ENCODE peak calls at places on chromosomes 6 and 20, in nine cellular contexts. One of them, this sample, is unnamed. For H3K9me3, the result is how much of the 10 kb centered on the place peaks cover.

GRCh38 chr20:13953227-13953626 is 37.2 kb downstream of the SEL1L2 start:
- DNase-seq in hepatocyte: no peak
- DNase-seq in CD8-positive, alpha-beta T cell: no peak
- DNase-seq in psoas muscle: no peak
- DNase-seq in fibroblast of lung: no peak
- DNase-seq in A549: peak
- DNase-seq in cardiac muscle cell: no peak
- DNase-seq in uterus: no peak
- DNase-seq in heart left ventricle: no peak
- DNase-seq in this sample: no peak

GRCh38 chr6:34867484-34867883 is 20.4 kb downstream of the TAF11 start:
- DNase-seq in A549: peak
- DNase-seq in psoas muscle: no peak
- DNase-seq in hepatocyte: no peak
- DNase-seq in cardiac muscle cell: peak
- DNase-seq in uterus: no peak
- DNase-seq in CD8-positive, alpha-beta T cell: no peak
- DNase-seq in fibroblast of lung: no peak
- DNase-seq in heart left ventricle: no peak
- DNase-seq in this sample: no peak

GRCh38 chr6:1390805-1391511 is 1.6 kb downstream of the FOXF2 start:
- DNase-seq in CD8-positive, alpha-beta T cell: no peak
- DNase-seq in A549: no peak
- DNase-seq in heart left ventricle: no peak
- DNase-seq in psoas muscle: no peak
- DNase-seq in cardiac muscle cell: no peak
- DNase-seq in uterus: no peak
- DNase-seq in hepatocyte: no peak
- DNase-seq in fibroblast of lung: peak
- DNase-seq in this sample: no peak

GRCh38 chr20:49982072-49982345 is 771 bp upstream of the SNAI1 start:
- DNase-seq in heart left ventricle: no peak
- DNase-seq in psoas muscle: no peak
- DNase-seq in hepatocyte: no peak
- DNase-seq in uterus: no peak
- DNase-seq in A549: no peak
- DNase-seq in CD8-positive, alpha-beta T cell: no peak
- DNase-seq in cardiac muscle cell: no peak
- DNase-seq in fibroblast of lung: no peak
- DNase-seq in this sample: peak

GRCh38 chr6:68575765-68576439 is 59.2 kb upstream of the ADGRB3 start:
- DNase-seq in hepatocyte: peak
- DNase-seq in cardiac muscle cell: peak
- DNase-seq in psoas muscle: no peak
- DNase-seq in uterus: no peak
- DNase-seq in heart left ventricle: peak
- DNase-seq in fibroblast of lung: peak
- DNase-seq in CD8-positive, alpha-beta T cell: no peak
- DNase-seq in A549: peak
- DNase-seq in this sample: no peak

GRCh38 chr6:86943819-86944407 is 6.6 kb downstream of the HTR1E start:
- DNase-seq in fibroblast of lung: no peak
- DNase-seq in cardiac muscle cell: no peak
- DNase-seq in psoas muscle: no peak
- DNase-seq in hepatocyte: no peak
- DNase-seq in heart left ventricle: no peak
- DNase-seq in uterus: no peak
- DNase-seq in A549: no peak
- DNase-seq in CD8-positive, alpha-beta T cell: no peak
- DNase-seq in this sample: no peak

GRCh38 chr6:116444092-116444491 is 17.1 kb upstream of the CALHM6 start:
- DNase-seq in heart left ventricle: no peak
- DNase-seq in cardiac muscle cell: peak
- DNase-seq in CD8-positive, alpha-beta T cell: no peak
- DNase-seq in psoas muscle: no peak
- DNase-seq in uterus: no peak
- DNase-seq in hepatocyte: peak
- DNase-seq in A549: peak
- DNase-seq in fibroblast of lung: peak
- DNase-seq in this sample: no peak

GRCh38 chr6:169935348-169935718 is 183.9 kb downstream of the ERMARD start:
- DNase-seq in uterus: peak
- DNase-seq in heart left ventricle: no peak
- DNase-seq in fibroblast of lung: no peak
- DNase-seq in A549: no peak
- DNase-seq in CD8-positive, alpha-beta T cell: no peak
- DNase-seq in psoas muscle: no peak
- DNase-seq in hepatocyte: no peak
- DNase-seq in cardiac muscle cell: no peak
- DNase-seq in this sample: no peak

GRCh38 chr6:107237992-107238660 is 122.8 kb upstream of the BEND3 start:
- DNase-seq in hepatocyte: no peak
- DNase-seq in CD8-positive, alpha-beta T cell: no peak
- DNase-seq in A549: no peak
- DNase-seq in cardiac muscle cell: no peak
- DNase-seq in heart left ventricle: no peak
- DNase-seq in fibroblast of lung: no peak
- DNase-seq in psoas muscle: no peak
- DNase-seq in uterus: no peak
- DNase-seq in this sample: no peak

GRCh38 chr20:49982346-49983122 is at the start of gene SNAI1:
- DNase-seq in cardiac muscle cell: peak
- DNase-seq in heart left ventricle: peak
- DNase-seq in psoas muscle: peak
- DNase-seq in uterus: peak
- DNase-seq in A549: peak
- DNase-seq in fibroblast of lung: peak
- DNase-seq in CD8-positive, alpha-beta T cell: peak
- DNase-seq in hepatocyte: peak
- DNase-seq in this sample: peak

GRCh38 chr6:129701721-129702455 is 8.1 kb downstream of the ARHGAP18 start:
- DNase-seq in A549: no peak
- DNase-seq in heart left ventricle: no peak
- DNase-seq in hepatocyte: no peak
- DNase-seq in CD8-positive, alpha-beta T cell: no peak
- DNase-seq in psoas muscle: no peak
- DNase-seq in cardiac muscle cell: no peak
- DNase-seq in fibroblast of lung: peak
- DNase-seq in uterus: no peak
- DNase-seq in this sample: no peak

GRCh38 chr6:157273756-157274088 is 49.6 kb downstream of the TMEM242 start:
- DNase-seq in fibroblast of lung: peak
- DNase-seq in heart left ventricle: peak
- DNase-seq in cardiac muscle cell: peak
- DNase-seq in CD8-positive, alpha-beta T cell: peak
- DNase-seq in uterus: peak
- DNase-seq in A549: peak
- DNase-seq in hepatocyte: peak
- DNase-seq in psoas muscle: no peak
- DNase-seq in this sample: peak

GRCh38 chr20:3997446-3997845 is 17.9 kb downstream of the RNF24 start:
- DNase-seq in CD8-positive, alpha-beta T cell: no peak
- DNase-seq in psoas muscle: no peak
- DNase-seq in heart left ventricle: no peak
- DNase-seq in uterus: no peak
- DNase-seq in hepatocyte: no peak
- DNase-seq in fibroblast of lung: no peak
- DNase-seq in A549: no peak
- DNase-seq in cardiac muscle cell: no peak
- DNase-seq in this sample: no peak
- H3K9me3 ChIP-seq in CD8-positive, alpha-beta T cell: under half
- H3K9me3 ChIP-seq in psoas muscle: under half
- H3K9me3 ChIP-seq in heart left ventricle: under half
- H3K9me3 ChIP-seq in uterus: under half
- H3K9me3 ChIP-seq in hepatocyte: under half
- H3K9me3 ChIP-seq in fibroblast of lung: under half
- H3K9me3 ChIP-seq in A549: under half
- H3K9me3 ChIP-seq in cardiac muscle cell: under half
- H3K9me3 ChIP-seq in this sample: under half

GRCh38 chr20:63223121-63223825 is 7.3 kb upstream of the YTHDF1 start:
- DNase-seq in psoas muscle: no peak
- DNase-seq in hepatocyte: peak
- DNase-seq in CD8-positive, alpha-beta T cell: no peak
- DNase-seq in uterus: no peak
- DNase-seq in cardiac muscle cell: peak
- DNase-seq in heart left ventricle: no peak
- DNase-seq in fibroblast of lung: peak
- DNase-seq in A549: peak
- DNase-seq in this sample: peak
- H3K4me3 ChIP-seq in psoas muscle: no peak
- H3K4me3 ChIP-seq in hepatocyte: no peak
- H3K4me3 ChIP-seq in CD8-positive, alpha-beta T cell: no peak
- H3K4me3 ChIP-seq in uterus: no peak
- H3K4me3 ChIP-seq in cardiac muscle cell: no peak
- H3K4me3 ChIP-seq in heart left ventricle: no peak
- H3K4me3 ChIP-seq in fibroblast of lung: no peak
- H3K4me3 ChIP-seq in A549: no peak
- H3K4me3 ChIP-seq in this sample: no peak

DNA sequence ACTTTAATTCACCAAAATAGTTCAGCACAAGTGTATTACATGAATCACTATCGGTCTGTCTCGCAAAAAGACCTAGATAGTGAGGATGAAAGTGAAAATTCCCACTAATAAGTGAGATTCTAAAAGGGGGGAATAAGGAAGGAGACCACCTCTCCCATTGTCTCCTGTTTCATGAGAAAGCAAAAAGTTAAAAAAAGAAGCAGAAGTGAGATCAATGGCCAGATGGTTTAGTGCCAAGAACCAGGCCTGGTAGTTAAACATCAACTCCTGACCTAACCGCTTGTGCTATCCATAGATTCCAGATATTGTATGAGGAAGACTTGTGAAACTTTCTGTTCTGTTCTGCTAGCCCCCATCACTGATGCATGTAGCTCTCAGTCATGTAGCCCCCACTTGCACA is 293.0 kb downstream of the RNGTT start:
- DNase-seq in uterus: no peak
- DNase-seq in CD8-positive, alpha-beta T cell: no peak
- DNase-seq in A549: no peak
- DNase-seq in cardiac muscle cell: no peak
- DNase-seq in heart left ventricle: no peak
- DNase-seq in psoas muscle: no peak
- DNase-seq in fibroblast of lung: no peak
- DNase-seq in hepatocyte: no peak
- DNase-seq in this sample: no peak
- H3K9me3 ChIP-seq in uterus: under half
- H3K9me3 ChIP-seq in CD8-positive, alpha-beta T cell: under half
- H3K9me3 ChIP-seq in A549: under half
- H3K9me3 ChIP-seq in cardiac muscle cell: under half
- H3K9me3 ChIP-seq in heart left ventricle: under half
- H3K9me3 ChIP-seq in psoas muscle: under half
- H3K9me3 ChIP-seq in fibroblast of lung: under half
- H3K9me3 ChIP-seq in hepatocyte: under half
- H3K9me3 ChIP-seq in this sample: under half

GRCh38 chr6:155177369-155177961 is 86.3 kb upstream of the CLDN20 start:
- DNase-seq in A549: peak
- DNase-seq in psoas muscle: no peak
- DNase-seq in uterus: peak
- DNase-seq in heart left ventricle: no peak
- DNase-seq in fibroblast of lung: peak
- DNase-seq in hepatocyte: peak
- DNase-seq in cardiac muscle cell: peak
- DNase-seq in CD8-positive, alpha-beta T cell: no peak
- DNase-seq in this sample: peak

GRCh38 chr6:155170519-155170918 is 93.3 kb upstream of the CLDN20 start:
- DNase-seq in heart left ventricle: no peak
- DNase-seq in uterus: no peak
- DNase-seq in cardiac muscle cell: no peak
- DNase-seq in psoas muscle: no peak
- DNase-seq in hepatocyte: no peak
- DNase-seq in CD8-positive, alpha-beta T cell: no peak
- DNase-seq in fibroblast of lung: no peak
- DNase-seq in A549: no peak
- DNase-seq in this sample: no peak

GRCh38 chr6:155174576-155175174 is 89.1 kb upstream of the CLDN20 start:
- DNase-seq in heart left ventricle: no peak
- DNase-seq in uterus: peak
- DNase-seq in cardiac muscle cell: peak
- DNase-seq in psoas muscle: no peak
- DNase-seq in A549: peak
- DNase-seq in fibroblast of lung: peak
- DNase-seq in CD8-positive, alpha-beta T cell: peak
- DNase-seq in hepatocyte: peak
- DNase-seq in this sample: peak

GRCh38 chr6:155171109-155171746 is 92.6 kb upstream of the CLDN20 start:
- DNase-seq in cardiac muscle cell: no peak
- DNase-seq in heart left ventricle: no peak
- DNase-seq in fibroblast of lung: peak
- DNase-seq in CD8-positive, alpha-beta T cell: peak
- DNase-seq in A549: peak
- DNase-seq in uterus: peak
- DNase-seq in psoas muscle: peak
- DNase-seq in hepatocyte: peak
- DNase-seq in this sample: no peak

GRCh38 chr6:155171747-155172191 is 92.0 kb upstream of the CLDN20 start:
- DNase-seq in cardiac muscle cell: no peak
- DNase-seq in uterus: no peak
- DNase-seq in fibroblast of lung: peak
- DNase-seq in hepatocyte: no peak
- DNase-seq in A549: no peak
- DNase-seq in heart left ventricle: no peak
- DNase-seq in CD8-positive, alpha-beta T cell: no peak
- DNase-seq in psoas muscle: no peak
- DNase-seq in this sample: no peak
- H3K4me3 ChIP-seq in cardiac muscle cell: no peak
- H3K4me3 ChIP-seq in uterus: no peak
- H3K4me3 ChIP-seq in fibroblast of lung: peak
- H3K4me3 ChIP-seq in hepatocyte: no peak
- H3K4me3 ChIP-seq in A549: no peak
- H3K4me3 ChIP-seq in heart left ventricle: no peak
- H3K4me3 ChIP-seq in CD8-positive, alpha-beta T cell: no peak
- H3K4me3 ChIP-seq in psoas muscle: peak
- H3K4me3 ChIP-seq in this sample: no peak

GRCh38 chr20:21033817-21034216 is 72.3 kb downstream of the LINC00237 start:
- DNase-seq in psoas muscle: no peak
- DNase-seq in A549: no peak
- DNase-seq in cardiac muscle cell: peak
- DNase-seq in fibroblast of lung: no peak
- DNase-seq in heart left ventricle: no peak
- DNase-seq in hepatocyte: no peak
- DNase-seq in CD8-positive, alpha-beta T cell: no peak
- DNase-seq in uterus: no peak
- DNase-seq in this sample: no peak
- H3K9me3 ChIP-seq in psoas muscle: under half
- H3K9me3 ChIP-seq in A549: under half
- H3K9me3 ChIP-seq in cardiac muscle cell: under half
- H3K9me3 ChIP-seq in fibroblast of lung: under half
- H3K9me3 ChIP-seq in heart left ventricle: under half
- H3K9me3 ChIP-seq in hepatocyte: under half
- H3K9me3 ChIP-seq in CD8-positive, alpha-beta T cell: under half
- H3K9me3 ChIP-seq in uterus: under half
- H3K9me3 ChIP-seq in this sample: under half

This sample was measured in mucosa of descending colon.